ENCODE peak calls at places on chromosomes 1 and 21, in five cellular contexts. One of them, this sample, is unnamed.

GRCh38 chr1:231693361-231694080 is 66.9 kb downstream of the DISC1 start:
- DNase-seq in OCI-M1: no peak
- DNase-seq in globus pallidus: no peak
- DNase-seq in SHP77: peak; percentile 25
- DNase-seq in H7: peak; percentile 30
- DNase-seq in this sample: no peak

GRCh38 chr1:74504125-74505065 is 8.0 kb downstream of the LRRC53 start:
- DNase-seq in OCI-M1: peak; percentile 70
- DNase-seq in globus pallidus: peak; percentile 62
- DNase-seq in SHP77: peak; percentile 62
- DNase-seq in H7: peak; percentile 52
- DNase-seq in this sample: peak; percentile 14

GRCh38 chr1:41655632-41656031 is 171.1 kb upstream of the EDN2 start:
- DNase-seq in OCI-M1: no peak
- DNase-seq in H7: no peak
- DNase-seq in SHP77: no peak
- DNase-seq in globus pallidus: no peak
- DNase-seq in this sample: no peak

GRCh38 chr21:32925098-32925497 is 100.6 kb upstream of the OLIG2 start:
- DNase-seq in OCI-M1: no peak
- DNase-seq in globus pallidus: no peak
- DNase-seq in H7: no peak
- DNase-seq in SHP77: no peak
- DNase-seq in this sample: no peak

GRCh38 chr1:189646066-189646465 is 831.6 kb downstream of the BRINP3 start:
- DNase-seq in globus pallidus: no peak
- DNase-seq in H7: no peak
- DNase-seq in OCI-M1: no peak
- DNase-seq in SHP77: no peak
- DNase-seq in this sample: no peak

GRCh38 chr21:34152500-34152899 is 79.1 kb downstream of the MRPS6 start:
- DNase-seq in H7: no peak
- DNase-seq in OCI-M1: no peak
- DNase-seq in globus pallidus: no peak
- DNase-seq in SHP77: no peak
- DNase-seq in this sample: no peak

GRCh38 chr1:61639218-61639617 is 85.7 kb downstream of the TM2D1 start:
- DNase-seq in OCI-M1: no peak
- DNase-seq in SHP77: peak; percentile 46
- DNase-seq in globus pallidus: no peak
- DNase-seq in H7: no peak
- DNase-seq in this sample: no peak

GRCh38 chr1:51070011-51070410 is 32.0 kb upstream of the C1orf185 start:
- DNase-seq in SHP77: peak; percentile 12
- DNase-seq in H7: no peak
- DNase-seq in globus pallidus: no peak
- DNase-seq in OCI-M1: no peak
- DNase-seq in this sample: no peak

GRCh38 chr1:77825356-77825709 is 45.9 kb downstream of the MIGA1 start:
- DNase-seq in globus pallidus: no peak
- DNase-seq in H7: peak; percentile 13
- DNase-seq in SHP77: peak; percentile 71
- DNase-seq in OCI-M1: peak; percentile 83
- DNase-seq in this sample: peak; percentile 58

GRCh38 chr1:84836145-84836544 is 56.9 kb downstream of the LPAR3 start:
- DNase-seq in H7: no peak
- DNase-seq in globus pallidus: no peak
- DNase-seq in SHP77: no peak
- DNase-seq in OCI-M1: no peak
- DNase-seq in this sample: no peak

GRCh38 chr21:9767592-9768375 is 753.6 kb upstream of the TPTE start:
- DNase-seq in H7: peak; percentile 36
- DNase-seq in SHP77: peak; percentile 50
- DNase-seq in globus pallidus: no peak
- DNase-seq in OCI-M1: no peak
- DNase-seq in this sample: no peak

GRCh38 chr1:246622035-246622652 is 55.9 kb downstream of the CNST start:
- DNase-seq in globus pallidus: no peak
- DNase-seq in SHP77: no peak
- DNase-seq in H7: no peak
- DNase-seq in OCI-M1: no peak
- DNase-seq in this sample: no peak

GRCh38 chr1:178093958-178094751 is at the start of gene RASAL2:
- DNase-seq in SHP77: peak; percentile 37
- DNase-seq in OCI-M1: no peak
- DNase-seq in H7: peak; percentile 95
- DNase-seq in globus pallidus: peak; percentile 55
- DNase-seq in this sample: peak; percentile 80

GRCh38 chr1:26584022-26584485 is 54.5 kb downstream of the RPS6KA1 start:
- DNase-seq in globus pallidus: no peak
- DNase-seq in H7: peak; percentile 81
- DNase-seq in OCI-M1: peak; percentile 69
- DNase-seq in SHP77: no peak
- DNase-seq in this sample: no peak

GRCh38 chr1:24683713-24684162 is 40.6 kb downstream of the SRRM1 start:
- DNase-seq in globus pallidus: no peak
- DNase-seq in SHP77: no peak
- DNase-seq in H7: no peak
- DNase-seq in OCI-M1: peak; percentile 65
- DNase-seq in this sample: peak; percentile 96

GRCh38 chr1:39960461-39960958 is 5.6 kb downstream of the MFSD2A start:
- DNase-seq in SHP77: peak; percentile 93
- DNase-seq in H7: no peak
- DNase-seq in OCI-M1: peak; percentile 25
- DNase-seq in globus pallidus: peak; percentile 35
- DNase-seq in this sample: no peak

GRCh38 chr1:240967070-240967724 is 355.2 kb upstream of the GREM2 start:
- DNase-seq in OCI-M1: peak; percentile 20
- DNase-seq in SHP77: peak; percentile 6
- DNase-seq in globus pallidus: peak; percentile 3
- DNase-seq in H7: peak; percentile 16
- DNase-seq in this sample: no peak

GRCh38 chr1:239317948-239318347 is 68.4 kb upstream of the CHRM3 start:
- DNase-seq in OCI-M1: no peak
- DNase-seq in H7: no peak
- DNase-seq in SHP77: no peak
- DNase-seq in globus pallidus: no peak
- DNase-seq in this sample: no peak

GRCh38 chr1:158087320-158087927 is 93.3 kb upstream of the CD1D start:
- DNase-seq in OCI-M1: peak; percentile 78
- DNase-seq in globus pallidus: peak; percentile 20
- DNase-seq in SHP77: peak; percentile 48
- DNase-seq in H7: peak; percentile 95
- DNase-seq in this sample: peak; percentile 70

GRCh38 chr1:64834734-64835133 is 89.9 kb downstream of the RAVER2 start:
- DNase-seq in H7: no peak
- DNase-seq in OCI-M1: no peak
- DNase-seq in SHP77: no peak
- DNase-seq in globus pallidus: no peak
- DNase-seq in this sample: no peak

GRCh38 chr21:28256420-28256831 is 736.3 kb downstream of the LTN1 start:
- DNase-seq in SHP77: no peak
- DNase-seq in OCI-M1: no peak
- DNase-seq in globus pallidus: no peak
- DNase-seq in H7: no peak
- DNase-seq in this sample: peak; percentile 71

GRCh38 chr1:156295391-156295947 is at the start of gene GLMP:
- DNase-seq in globus pallidus: peak; percentile 69
- DNase-seq in SHP77: peak; percentile 84
- DNase-seq in H7: peak; percentile 84
- DNase-seq in OCI-M1: peak; percentile 83
- DNase-seq in this sample: peak; percentile 50

GRCh38 chr1:9413143-9413876 is 120.6 kb downstream of the SPSB1 start:
- DNase-seq in OCI-M1: peak; percentile 54
- DNase-seq in H7: peak; percentile 84
- DNase-seq in SHP77: no peak
- DNase-seq in globus pallidus: no peak
- DNase-seq in this sample: peak; percentile 86

GRCh38 chr1:51690285-51690961 is 73.5 kb downstream of the OSBPL9 start:
- DNase-seq in globus pallidus: no peak
- DNase-seq in OCI-M1: peak; percentile 20
- DNase-seq in H7: no peak
- DNase-seq in SHP77: peak; percentile 78
- DNase-seq in this sample: no peak

GRCh38 chr1:29719253-29719652 is 482.9 kb downstream of the PTPRU start:
- DNase-seq in globus pallidus: no peak
- DNase-seq in OCI-M1: no peak
- DNase-seq in SHP77: no peak
- DNase-seq in H7: no peak
- DNase-seq in this sample: no peak

GRCh38 chr1:164064501-164064900 is 494.5 kb upstream of the PBX1 start:
- DNase-seq in SHP77: peak; percentile 45
- DNase-seq in globus pallidus: no peak
- DNase-seq in OCI-M1: peak; percentile 73
- DNase-seq in H7: no peak
- DNase-seq in this sample: no peak

GRCh38 chr1:66624412-66625060 is 90.6 kb downstream of the SGIP1 start:
- DNase-seq in SHP77: no peak
- DNase-seq in globus pallidus: no peak
- DNase-seq in OCI-M1: peak; percentile 33
- DNase-seq in H7: no peak
- DNase-seq in this sample: no peak

GRCh38 chr1:223748405-223748772 is 36.0 kb downstream of the CAPN2 start:
- DNase-seq in OCI-M1: no peak
- DNase-seq in H7: peak; percentile 76
- DNase-seq in SHP77: no peak
- DNase-seq in globus pallidus: no peak
- DNase-seq in this sample: no peak

GRCh38 chr21:17612023-17612564 is 607 bp downstream of the BTG3 start:
- DNase-seq in H7: peak; percentile 72
- DNase-seq in globus pallidus: peak; percentile 39
- DNase-seq in OCI-M1: no peak
- DNase-seq in SHP77: no peak
- DNase-seq in this sample: no peak

GRCh38 chr1:156815307-156815826 is 1.3 kb downstream of the SH2D2A start:
- DNase-seq in H7: peak; percentile 40
- DNase-seq in OCI-M1: no peak
- DNase-seq in SHP77: no peak
- DNase-seq in globus pallidus: no peak
- DNase-seq in this sample: no peak

GRCh38 chr1:214902636-214903320 is 179.8 kb upstream of the KCNK2 start:
- DNase-seq in globus pallidus: no peak
- DNase-seq in H7: no peak
- DNase-seq in SHP77: no peak
- DNase-seq in OCI-M1: no peak
- DNase-seq in this sample: peak; percentile 3

GRCh38 chr1:226568077-226568831 is 19.7 kb downstream of the STUM start:
- DNase-seq in H7: peak; percentile 84
- DNase-seq in OCI-M1: peak; percentile 17
- DNase-seq in globus pallidus: no peak
- DNase-seq in SHP77: no peak
- DNase-seq in this sample: no peak

GRCh38 chr1:227568593-227568992 is 5.2 kb downstream of the ZNF678 start:
- DNase-seq in H7: no peak
- DNase-seq in OCI-M1: no peak
- DNase-seq in globus pallidus: no peak
- DNase-seq in SHP77: no peak
- DNase-seq in this sample: no peak

GRCh38 chr1:215599418-215599817 is 32.3 kb downstream of the KCTD3 start:
- DNase-seq in SHP77: no peak
- DNase-seq in globus pallidus: peak; percentile 30
- DNase-seq in OCI-M1: peak; percentile 78
- DNase-seq in H7: no peak
- DNase-seq in this sample: peak; percentile 28

GRCh38 chr1:17128361-17128760 is 9.1 kb upstream of the PADI2 start:
- DNase-seq in globus pallidus: peak; percentile 18
- DNase-seq in OCI-M1: peak; percentile 45
- DNase-seq in SHP77: no peak
- DNase-seq in H7: no peak
- DNase-seq in this sample: peak; percentile 98

GRCh38 chr1:175133693-175134435 is 58.7 kb downstream of the KIAA0040 start:
- DNase-seq in OCI-M1: no peak
- DNase-seq in H7: no peak
- DNase-seq in globus pallidus: no peak
- DNase-seq in SHP77: no peak
- DNase-seq in this sample: no peak

GRCh38 chr1:223186800-223187199 is 43.8 kb upstream of the TLR5 start:
- DNase-seq in H7: no peak
- DNase-seq in SHP77: no peak
- DNase-seq in globus pallidus: no peak
- DNase-seq in OCI-M1: no peak
- DNase-seq in this sample: no peak

GRCh38 chr1:4529579-4530445 is 124.6 kb upstream of the AJAP1 start:
- DNase-seq in OCI-M1: no peak
- DNase-seq in globus pallidus: no peak
- DNase-seq in H7: no peak
- DNase-seq in SHP77: no peak
- DNase-seq in this sample: no peak

GRCh38 chr1:216824511-216824910 is 101.3 kb upstream of the ESRRG start:
- DNase-seq in H7: no peak
- DNase-seq in SHP77: no peak
- DNase-seq in globus pallidus: no peak
- DNase-seq in OCI-M1: no peak
- DNase-seq in this sample: peak; percentile 28